ENCODE peak calls at places on chromosomes 13 and 19, in five cellular contexts. One of them, this sample, is unnamed.
A peak's percentile ranks its signal among the peaks of the same experiment; 100 is the strongest.

GRCh38 chr19:54707932-54708331 is 16.3 kb upstream of the KIR3DL3 start:
- DNase-seq in H1: no peak
- DNase-seq in ovary: no peak
- DNase-seq in transverse colon: peak; percentile 17
- DNase-seq in stomach: no peak
- DNase-seq in this sample: peak; percentile 27

GRCh38 chr19:43738780-43739211 is 16.0 kb downstream of the SMG9 start:
- DNase-seq in H1: no peak
- DNase-seq in ovary: no peak
- DNase-seq in transverse colon: peak; percentile 66
- DNase-seq in stomach: peak; percentile 53
- DNase-seq in this sample: peak; percentile 33

GRCh38 chr19:14536926-14537692 is 7.7 kb downstream of the TECR start:
- DNase-seq in H1: peak; percentile 94
- DNase-seq in ovary: peak; percentile 79
- DNase-seq in transverse colon: peak; percentile 90
- DNase-seq in stomach: peak; percentile 87
- DNase-seq in this sample: peak; percentile 86

GRCh38 chr19:17264641-17264979 is at the start of gene USHBP1:
- DNase-seq in H1: no peak
- DNase-seq in ovary: no peak
- DNase-seq in transverse colon: no peak
- DNase-seq in stomach: no peak
- DNase-seq in this sample: no peak

GRCh38 chr13:25415196-25415595 is 43.4 kb downstream of the ATP8A2 start:
- DNase-seq in H1: no peak
- DNase-seq in ovary: no peak
- DNase-seq in transverse colon: no peak
- DNase-seq in stomach: no peak
- DNase-seq in this sample: no peak

GRCh38 chr13:106532111-106532929 is 3.1 kb downstream of the EFNB2 start:
- DNase-seq in H1: no peak
- DNase-seq in ovary: no peak
- DNase-seq in transverse colon: no peak
- DNase-seq in stomach: no peak
- DNase-seq in this sample: no peak

GRCh38 chr13:50693755-50694154 is 149.7 kb downstream of the DLEU7 start:
- DNase-seq in H1: no peak
- DNase-seq in ovary: no peak
- DNase-seq in transverse colon: no peak
- DNase-seq in stomach: peak; percentile 33
- DNase-seq in this sample: no peak

GRCh38 chr13:112992931-112993700 is 24.1 kb downstream of the MCF2L start:
- DNase-seq in H1: no peak
- DNase-seq in ovary: no peak
- DNase-seq in transverse colon: no peak
- DNase-seq in stomach: no peak
- DNase-seq in this sample: peak; percentile 61

GRCh38 chr19:12802267-12803106 is 618 bp downstream of the THSD8 start:
- DNase-seq in H1: no peak
- DNase-seq in ovary: no peak
- DNase-seq in transverse colon: no peak
- DNase-seq in stomach: no peak
- DNase-seq in this sample: no peak

GRCh38 chr13:82681535-82681934 is 1200.7 kb downstream of the SLITRK1 start:
- DNase-seq in H1: no peak
- DNase-seq in ovary: no peak
- DNase-seq in transverse colon: no peak
- DNase-seq in stomach: no peak
- DNase-seq in this sample: no peak

GRCh38 chr19:38742906-38743305 is 1.4 kb downstream of the CAPN12 start:
- DNase-seq in H1: no peak
- DNase-seq in ovary: no peak
- DNase-seq in transverse colon: no peak
- DNase-seq in stomach: no peak
- DNase-seq in this sample: no peak

GRCh38 chr13:51549050-51549449 is 35.2 kb upstream of the WDFY2 start:
- DNase-seq in H1: no peak
- DNase-seq in ovary: no peak
- DNase-seq in transverse colon: no peak
- DNase-seq in stomach: no peak
- DNase-seq in this sample: peak; percentile 65

GRCh38 chr13:108963846-108964600 is 334.6 kb downstream of the MYO16 start:
- DNase-seq in H1: no peak
- DNase-seq in ovary: no peak
- DNase-seq in transverse colon: no peak
- DNase-seq in stomach: no peak
- DNase-seq in this sample: no peak

GRCh38 chr13:92297971-92298942 is 899.8 kb downstream of the GPC5 start:
- DNase-seq in H1: no peak
- DNase-seq in ovary: no peak
- DNase-seq in transverse colon: no peak
- DNase-seq in stomach: no peak
- DNase-seq in this sample: peak; percentile 16

GRCh38 chr13:76812206-76812882 is 73.9 kb downstream of the KCTD12 start:
- DNase-seq in H1: no peak
- DNase-seq in ovary: no peak
- DNase-seq in transverse colon: no peak
- DNase-seq in stomach: no peak
- DNase-seq in this sample: no peak

GRCh38 chr13:102687520-102687919 is 7.3 kb downstream of the METTL21C start:
- DNase-seq in H1: no peak
- DNase-seq in ovary: no peak
- DNase-seq in transverse colon: no peak
- DNase-seq in stomach: no peak
- DNase-seq in this sample: no peak

GRCh38 chr13:27830010-27830409 is 37.7 kb downstream of the GSX1 start:
- DNase-seq in H1: no peak
- DNase-seq in ovary: peak; percentile 19
- DNase-seq in transverse colon: peak; percentile 71
- DNase-seq in stomach: peak; percentile 72
- DNase-seq in this sample: peak; percentile 93

GRCh38 chr19:35224681-35225604 is 3.6 kb downstream of the FAM187B start:
- DNase-seq in H1: no peak
- DNase-seq in ovary: no peak
- DNase-seq in transverse colon: peak; percentile 57
- DNase-seq in stomach: no peak
- DNase-seq in this sample: peak; percentile 85

GRCh38 chr19:45440873-45441654 is 17.3 kb upstream of the ERCC1 start:
- DNase-seq in H1: no peak
- DNase-seq in ovary: no peak
- DNase-seq in transverse colon: no peak
- DNase-seq in stomach: no peak
- DNase-seq in this sample: no peak

GRCh38 chr19:40612831-40613668 is 11.9 kb downstream of the LTBP4 start:
- DNase-seq in H1: no peak
- DNase-seq in ovary: peak; percentile 71
- DNase-seq in transverse colon: peak; percentile 70
- DNase-seq in stomach: peak; percentile 72
- DNase-seq in this sample: peak; percentile 64

GRCh38 chr13:107765724-107766436 is 449.5 kb downstream of the LIG4 start:
- DNase-seq in H1: no peak
- DNase-seq in ovary: no peak
- DNase-seq in transverse colon: no peak
- DNase-seq in stomach: no peak
- DNase-seq in this sample: no peak

GRCh38 chr13:73365240-73365639 is 306.4 kb downstream of the KLF5 start:
- DNase-seq in H1: no peak
- DNase-seq in ovary: no peak
- DNase-seq in transverse colon: no peak
- DNase-seq in stomach: no peak
- DNase-seq in this sample: no peak

GRCh38 chr19:42421591-42422031 is 5.6 kb downstream of the LIPE start:
- DNase-seq in H1: no peak
- DNase-seq in ovary: no peak
- DNase-seq in transverse colon: no peak
- DNase-seq in stomach: peak; percentile 50
- DNase-seq in this sample: no peak

GRCh38 chr19:27752530-27753184 is 1460.3 kb downstream of the UQCRFS1 start:
- DNase-seq in H1: no peak
- DNase-seq in ovary: no peak
- DNase-seq in transverse colon: no peak
- DNase-seq in stomach: peak; percentile 10
- DNase-seq in this sample: no peak

GRCh38 chr19:371501-372160 is 27.0 kb upstream of the MIER2 start:
- DNase-seq in H1: no peak
- DNase-seq in ovary: no peak
- DNase-seq in transverse colon: no peak
- DNase-seq in stomach: no peak
- DNase-seq in this sample: no peak

GRCh38 chr19:35782589-35782988 is 7.2 kb downstream of the ARHGAP33 start:
- DNase-seq in H1: no peak
- DNase-seq in ovary: no peak
- DNase-seq in transverse colon: no peak
- DNase-seq in stomach: no peak
- DNase-seq in this sample: peak; percentile 57

GRCh38 chr13:106756446-106756845 is 188.5 kb upstream of the ARGLU1 start:
- DNase-seq in H1: no peak
- DNase-seq in ovary: no peak
- DNase-seq in transverse colon: no peak
- DNase-seq in stomach: no peak
- DNase-seq in this sample: no peak

GRCh38 chr13:98144501-98145350 is 1.8 kb downstream of the FARP1 start:
- DNase-seq in H1: no peak
- DNase-seq in ovary: no peak
- DNase-seq in transverse colon: no peak
- DNase-seq in stomach: no peak
- DNase-seq in this sample: no peak

GRCh38 chr13:99979453-99980200 is 2.0 kb upstream of the ZIC2 start:
- DNase-seq in H1: no peak
- DNase-seq in ovary: no peak
- DNase-seq in transverse colon: no peak
- DNase-seq in stomach: peak; percentile 14
- DNase-seq in this sample: peak; percentile 19

GRCh38 chr13:94480672-94481145 is 1.2 kb upstream of the DCT start:
- DNase-seq in H1: no peak
- DNase-seq in ovary: no peak
- DNase-seq in transverse colon: no peak
- DNase-seq in stomach: no peak
- DNase-seq in this sample: no peak

DNA sequence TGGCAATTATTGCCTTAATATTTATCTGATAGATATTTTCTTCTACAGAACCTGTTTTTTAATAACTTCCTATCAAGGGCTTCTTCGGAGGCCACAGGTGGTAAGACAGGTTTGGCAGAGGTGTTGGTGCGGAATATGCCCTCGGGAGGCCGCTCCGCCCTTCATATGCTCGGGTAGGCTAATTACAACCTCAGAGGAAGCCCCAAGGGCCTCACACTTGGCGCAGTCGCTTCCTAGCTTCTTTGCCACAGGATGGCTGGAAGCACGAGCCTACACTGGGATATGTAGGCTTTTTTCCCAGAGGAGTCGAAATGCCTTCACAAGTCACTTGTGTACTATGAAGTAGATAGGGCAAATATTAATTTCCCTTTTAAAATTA is 68.8 kb downstream of the LMO7 start:
- DNase-seq in H1: no peak
- DNase-seq in ovary: no peak
- DNase-seq in transverse colon: peak; percentile 81
- DNase-seq in stomach: peak; percentile 77
- DNase-seq in this sample: peak; percentile 87
- H3K27ac ChIP-seq in H1: no peak overlapping the region
- H3K27ac ChIP-seq in ovary: no peak overlapping the region
- H3K27ac ChIP-seq in transverse colon: peak overlapping the region; percentile 39
- H3K27ac ChIP-seq in stomach: peak overlapping the region; percentile 65
- H3K27ac ChIP-seq in this sample: peak overlapping the region; percentile 82

DNA sequence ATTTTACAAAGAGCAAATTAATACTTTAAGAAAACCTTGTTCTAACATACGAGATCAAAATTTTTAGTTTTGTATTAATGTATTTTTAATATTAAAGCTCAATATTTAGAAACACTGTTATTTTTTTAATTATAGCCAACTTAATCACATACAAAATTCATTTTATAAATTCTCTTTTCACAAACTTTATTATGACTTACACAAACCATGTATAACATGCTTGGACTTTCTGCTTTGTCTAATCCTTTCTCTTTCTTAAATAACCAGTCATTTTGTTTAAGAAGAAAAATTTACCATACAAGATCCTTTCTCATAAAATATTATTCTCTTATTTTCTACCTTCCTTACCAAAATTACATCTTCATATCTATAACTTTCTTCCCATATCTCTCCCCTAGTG is 62.2 kb downstream of the CYSLTR2 start:
- DNase-seq in H1: no peak
- DNase-seq in ovary: no peak
- DNase-seq in transverse colon: no peak
- DNase-seq in stomach: no peak
- DNase-seq in this sample: no peak
- H3K9me3 ChIP-seq in H1: peaks cover 36% of the 10 kb centered on the region
- H3K9me3 ChIP-seq in ovary: no peaks in the 10 kb centered on the region
- H3K9me3 ChIP-seq in transverse colon: peaks cover 32% of the 10 kb centered on the region
- H3K9me3 ChIP-seq in stomach: peaks cover 39% of the 10 kb centered on the region
- H3K9me3 ChIP-seq in this sample: peaks cover 25% of the 10 kb centered on the region

DNA sequence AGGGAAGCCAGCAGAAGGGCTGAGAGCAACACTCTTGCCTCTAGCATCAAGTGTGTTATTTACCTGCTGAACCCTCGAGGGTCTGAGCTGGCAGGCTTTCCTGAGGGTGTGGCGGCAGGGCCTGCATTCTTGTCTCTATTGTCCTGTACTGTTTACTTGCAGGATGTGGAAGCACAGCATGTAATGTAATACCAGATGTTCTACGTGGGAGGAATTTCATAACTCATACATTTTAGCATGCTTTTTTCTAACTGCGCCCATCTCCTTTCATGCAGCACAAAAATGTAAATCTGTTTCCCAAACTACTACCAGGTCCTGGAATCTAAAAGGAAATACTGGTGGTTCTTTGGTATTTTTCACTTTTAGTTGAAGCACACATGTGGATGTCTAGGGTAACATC is 153.1 kb downstream of the RGCC start:
- DNase-seq in H1: no peak
- DNase-seq in ovary: no peak
- DNase-seq in transverse colon: no peak
- DNase-seq in stomach: peak; percentile 27
- DNase-seq in this sample: peak; percentile 57
- TF ChIP-seq EP300 in H1: no peak
- TF ChIP-seq EP300 in ovary: no peak
- TF ChIP-seq EP300 in transverse colon: no peak
- TF ChIP-seq EP300 in stomach: no peak
- TF ChIP-seq EP300 in this sample: peak; percentile 74

DNA sequence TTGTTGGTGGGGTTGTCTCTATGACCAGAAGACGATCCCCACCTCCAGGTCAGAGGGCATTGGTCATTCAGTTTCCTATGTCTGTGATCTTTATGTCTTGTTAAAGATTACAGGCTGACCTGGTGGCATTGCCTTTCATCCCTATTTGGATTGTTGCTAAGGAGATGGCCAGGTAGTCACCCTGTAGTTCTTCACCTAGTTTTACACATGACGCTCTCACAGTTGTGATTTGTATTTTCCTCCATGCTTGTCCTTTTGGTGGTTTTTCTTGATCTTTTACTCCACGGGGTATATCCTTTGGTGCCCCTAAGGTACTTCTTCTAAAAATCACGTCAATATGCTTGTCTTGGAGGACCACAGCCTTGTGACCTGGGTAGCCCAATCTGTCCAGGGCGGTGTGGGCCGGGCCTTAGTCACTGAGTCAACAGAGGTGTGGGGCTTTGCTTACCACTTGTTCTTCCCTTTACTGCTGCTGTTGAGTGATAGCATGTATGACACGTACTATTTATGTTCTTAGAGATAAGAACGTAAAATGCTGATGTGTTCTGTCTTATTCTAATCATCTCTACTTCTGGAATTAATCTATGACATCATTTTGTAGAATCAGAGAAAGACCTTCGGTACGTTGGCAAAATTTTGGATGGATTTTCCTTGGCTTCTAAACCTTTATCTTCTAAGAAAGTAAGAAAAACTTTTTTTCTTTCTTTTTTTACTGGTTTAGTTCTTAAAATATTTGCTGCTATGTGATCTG is 20.1 kb downstream of the GPATCH1 start:
- DNase-seq in H1: no peak
- DNase-seq in ovary: no peak
- DNase-seq in transverse colon: peak; percentile 81
- DNase-seq in stomach: peak; percentile 68
- DNase-seq in this sample: no peak
- H3K27ac ChIP-seq in H1: no peak overlapping the region
- H3K27ac ChIP-seq in ovary: no peak overlapping the region
- H3K27ac ChIP-seq in transverse colon: peak overlapping the region; percentile 22
- H3K27ac ChIP-seq in stomach: no peak overlapping the region
- H3K27ac ChIP-seq in this sample: no peak overlapping the region

This sample was measured in upper lobe of left lung.